ENCODE peak calls at places on chromosomes 3 and 15, in six cellular contexts. P is endothelial cell, Z is OCI-LY7, C is sigmoid colon, E is adrenal gland, I is neural progenitor cell. O is an unnamed sample.

GRCh38 chr3:183634707-183635106 is 716 bp upstream of the KLHL24 start:
- DNase-seq in P (no peak), Z (no peak), C (no peak), E (peak), I (no peak), O (no peak)

GRCh38 chr3:127803619-127804018 is 18.7 kb downstream of the MGLL start:
- DNase-seq in P (no peak), Z (no peak), C (no peak), E (no peak), I (no peak), O (no peak)

GRCh38 chr3:129609591-129610169 is 3.2 kb upstream of the PLXND1 start:
- DNase-seq in P (no peak), Z (no peak), C (no peak), E (no peak), I (no peak), O (no peak)

GRCh38 chr15:51969728-51970127 is 1.9 kb downstream of the LEO1 start:
- DNase-seq in P (no peak), Z (no peak), C (no peak), E (no peak), I (no peak), O (no peak)

GRCh38 chr15:32824777-32825176 is 107.0 kb downstream of the GREM1 start:
- DNase-seq in P (no peak), Z (no peak), C (no peak), E (no peak), I (no peak), O (no peak)

GRCh38 chr15:70722266-70723123 is 40.9 kb downstream of the UACA start:
- DNase-seq in P (no peak), Z (peak), C (no peak), E (no peak), I (peak), O (no peak)

GRCh38 chr15:73637527-73637926 is 4.3 kb upstream of the NPTN start:
- DNase-seq in P (no peak), Z (no peak), C (no peak), E (no peak), I (no peak), O (no peak)

GRCh38 chr3:129892857-129893615 is 475 bp downstream of the TMCC1 start:
- DNase-seq in P (peak), Z (peak), C (peak), E (no peak), I (peak), O (peak)

GRCh38 chr15:91882858-91883586 is 29.5 kb downstream of the SLCO3A1 start:
- DNase-seq in P (no peak), Z (no peak), C (no peak), E (no peak), I (no peak), O (no peak)

GRCh38 chr3:108152261-108152660 is 61.4 kb upstream of the CD47 start:
- DNase-seq in P (no peak), Z (no peak), C (no peak), E (no peak), I (no peak), O (no peak)

GRCh38 chr3:57973715-57974477 is 34.3 kb upstream of the FLNB start:
- DNase-seq in P (no peak), Z (no peak), C (no peak), E (no peak), I (no peak), O (no peak)

GRCh38 chr15:78155355-78155939 is 6.3 kb downstream of the IDH3A start:
- DNase-seq in P (no peak), Z (no peak), C (no peak), E (no peak), I (no peak), O (no peak)

GRCh38 chr15:31320022-31320421 is 6.6 kb upstream of the KLF13 start:
- DNase-seq in P (no peak), Z (no peak), C (no peak), E (no peak), I (peak), O (no peak)

GRCh38 chr3:132239587-132239986 is 77.6 kb upstream of the ACP3 start:
- DNase-seq in P (no peak), Z (no peak), C (no peak), E (no peak), I (no peak), O (no peak)

GRCh38 chr3:12507871-12508281 is 23.6 kb downstream of the TSEN2 start:
- DNase-seq in P (no peak), Z (no peak), C (no peak), E (peak), I (no peak), O (no peak)

GRCh38 chr3:122680381-122681293 is at the start of gene PARP14:
- DNase-seq in P (peak), Z (peak), C (peak), E (peak), I (peak), O (peak)

GRCh38 chr15:68408971-68409370 is 23.0 kb downstream of the ITGA11 start:
- DNase-seq in P (no peak), Z (no peak), C (peak), E (no peak), I (no peak), O (no peak)

GRCh38 chr3:45001738-45002137 is 24.4 kb upstream of the CLEC3B start:
- DNase-seq in P (no peak), Z (no peak), C (no peak), E (no peak), I (no peak), O (no peak)
- TF ChIP-seq CTCF in P (no peak), Z (peak), C (no peak), E (no peak), I (no peak), O (no peak)

GRCh38 chr15:49045691-49046112 is 544 bp downstream of the SECISBP2L start:
- DNase-seq in P (peak), Z (peak), C (no peak), E (no peak), I (peak), O (no peak)

GRCh38 chr15:49047456-49047855 is 1.2 kb upstream of the SECISBP2L start:
- DNase-seq in P (no peak), Z (no peak), C (no peak), E (no peak), I (no peak), O (no peak)

GRCh38 chr15:49044761-49045571 is 1.3 kb downstream of the SECISBP2L start:
- DNase-seq in P (no peak), Z (peak), C (no peak), E (no peak), I (no peak), O (no peak)

GRCh38 chr15:49044002-49044401 is 2.2 kb downstream of the SECISBP2L start:
- DNase-seq in P (no peak), Z (no peak), C (no peak), E (no peak), I (no peak), O (no peak)

GRCh38 chr15:49046113-49046883 is at the start of gene SECISBP2L:
- DNase-seq in P (peak), Z (peak), C (peak), E (peak), I (peak), O (peak)
- TF ChIP-seq CTCF in P (no peak), Z (peak), C (no peak), E (no peak), I (peak), O (no peak)

GRCh38 chr3:53833053-53833645 is 13.1 kb downstream of the CHDH start:
- DNase-seq in P (no peak), Z (no peak), C (peak), E (no peak), I (no peak), O (no peak)
- TF ChIP-seq CTCF in P (no peak), Z (no peak), C (no peak), E (no peak), I (no peak), O (no peak)

DNA sequence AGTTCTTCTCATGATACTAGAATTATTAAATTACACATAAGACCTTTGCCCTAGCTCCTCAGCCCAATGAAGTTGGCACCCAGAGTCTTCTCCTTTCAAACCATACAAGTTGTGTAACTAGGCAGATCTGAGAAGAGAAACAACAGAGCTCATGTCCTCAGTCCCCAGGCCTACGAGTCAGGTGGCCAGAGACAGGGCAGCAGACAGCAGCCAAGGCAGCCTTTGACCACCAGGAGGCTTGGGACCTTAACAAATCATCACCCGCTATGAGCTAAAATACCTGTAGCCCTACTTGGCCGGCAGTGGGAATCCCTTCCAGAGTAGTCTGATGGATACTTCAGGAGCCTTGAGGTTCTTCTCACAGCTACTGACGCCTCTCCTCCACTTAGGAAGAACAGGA is 18.3 kb downstream of the STIMATE start:
- DNase-seq in P (no peak), Z (no peak), C (no peak), E (no peak), I (no peak), O (no peak)
- TF ChIP-seq CTCF in P (peak), Z (no peak), C (no peak), E (no peak), I (peak), O (no peak)

GRCh38 chr3:141125351-141125750 is 74.2 kb downstream of the SPSB4 start:
- DNase-seq in P (no peak), Z (no peak), C (no peak), E (no peak), I (no peak), O (no peak)

GRCh38 chr3:141128126-141128777 is 77.1 kb downstream of the SPSB4 start:
- DNase-seq in P (no peak), Z (no peak), C (no peak), E (no peak), I (no peak), O (no peak)

GRCh38 chr3:141129049-141130038 is 78.2 kb downstream of the SPSB4 start:
- DNase-seq in P (no peak), Z (no peak), C (no peak), E (no peak), I (no peak), O (no peak)

GRCh38 chr3:141126661-141127343 is 75.7 kb downstream of the SPSB4 start:
- DNase-seq in P (no peak), Z (no peak), C (no peak), E (no peak), I (peak), O (no peak)

GRCh38 chr3:141127344-141128125 is 76.4 kb downstream of the SPSB4 start:
- DNase-seq in P (no peak), Z (no peak), C (no peak), E (no peak), I (peak), O (no peak)
- TF ChIP-seq CTCF in P (no peak), Z (no peak), C (no peak), E (no peak), I (no peak), O (no peak)

GRCh38 chr15:96583671-96584070 is 253.2 kb downstream of the NR2F2 start:
- DNase-seq in P (no peak), Z (no peak), C (no peak), E (no peak), I (no peak), O (no peak)
- TF ChIP-seq CTCF in P (no peak), Z (no peak), C (no peak), E (no peak), I (peak), O (no peak)

GRCh38 chr15:43881944-43882343 is 55.1 kb downstream of the WDR76 start:
- DNase-seq in P (peak), Z (no peak), C (no peak), E (no peak), I (peak), O (no peak)
- TF ChIP-seq CTCF in P (peak), Z (peak), C (no peak), E (no peak), I (peak), O (no peak)

GRCh38 chr15:83734487-83734886 is 80.6 kb downstream of the ADAMTSL3 start:
- DNase-seq in P (peak), Z (no peak), C (no peak), E (no peak), I (peak), O (no peak)
- TF ChIP-seq CTCF in P (peak), Z (peak), C (no peak), E (no peak), I (peak), O (no peak)

DNA sequence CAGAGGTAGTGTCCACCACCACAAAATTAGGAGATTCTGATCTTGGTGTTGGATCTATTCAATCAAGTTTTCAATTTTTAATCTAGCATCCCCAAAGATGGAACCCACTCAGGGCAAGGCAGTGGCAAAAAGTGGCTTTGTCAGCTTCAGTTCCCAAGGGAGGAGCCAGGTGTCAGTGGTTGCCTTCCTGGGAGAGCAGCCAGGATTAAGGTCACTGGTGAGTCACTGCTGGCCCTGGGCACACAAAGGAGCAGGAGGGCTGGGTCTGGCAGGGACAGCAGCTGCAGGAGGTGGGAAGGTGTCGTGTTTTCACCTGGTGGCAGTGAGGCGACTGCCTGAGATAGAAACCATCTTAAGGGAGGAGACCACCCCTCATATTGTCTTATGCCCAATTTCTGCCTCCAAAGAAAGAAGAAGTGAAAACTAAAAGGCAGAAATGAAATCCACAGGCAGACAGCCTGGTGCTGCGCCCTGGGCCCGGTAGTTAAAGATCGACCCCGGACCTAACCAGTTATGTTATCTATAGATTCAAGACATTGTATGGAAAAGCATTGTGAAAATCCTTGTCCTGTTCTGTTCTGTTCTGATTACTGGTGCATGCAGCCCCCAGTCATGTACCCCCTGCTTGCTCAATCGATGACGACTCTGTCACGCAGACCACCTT is 5.9 kb upstream of the KLHL25 start:
- DNase-seq in P (no peak), Z (peak), C (peak), E (peak), I (no peak), O (no peak)
- TF ChIP-seq CTCF in P (no peak), Z (no peak), C (no peak), E (peak), I (no peak), O (no peak)